ENCODE peak calls at places on chromosomes 7 and 10, in four cellular contexts. D, M, P and K are unnamed samples.

GRCh38 chr10:124736491-124737136 is 7.6 kb downstream of the FAM53B start:
- DNase-seq in D (no peak), M (peak; percentile 41), P (peak; percentile 86), K (no peak)

GRCh38 chr7:158549834-158550700 is 37.6 kb downstream of the PTPRN2 start:
- DNase-seq in D (no peak), M (no peak), P (peak; percentile 26), K (no peak)

GRCh38 chr10:104441601-104442000 is 88.0 kb downstream of the CFAP58 start:
- DNase-seq in D (no peak), M (peak; percentile 94), P (no peak), K (no peak)

GRCh38 chr10:95906675-95907453 is 911 bp upstream of the CC2D2B start:
- DNase-seq in D (peak; percentile 25), M (peak; percentile 78), P (peak; percentile 50), K (peak; percentile 36)

GRCh38 chr7:136523581-136523980 is 344.9 kb upstream of the CHRM2 start:
- DNase-seq in D (no peak), M (peak; percentile 26), P (no peak), K (no peak)

GRCh38 chr10:61211468-61211867 is 241.7 kb downstream of the TMEM26 start:
- DNase-seq in D (no peak), M (no peak), P (no peak), K (no peak)

GRCh38 chr7:149718730-149719049 is 54.7 kb downstream of the ZNF467 start:
- DNase-seq in D (no peak), M (no peak), P (no peak), K (no peak)

GRCh38 chr10:119852277-119852676 is 20.4 kb downstream of the MCMBP start:
- DNase-seq in D (no peak), M (no peak), P (no peak), K (no peak)

GRCh38 chr7:70619659-70620058 is 512.3 kb upstream of the GALNT17 start:
- DNase-seq in D (no peak), M (no peak), P (no peak), K (no peak)

GRCh38 chr10:61902448-61903183 is 1.1 kb downstream of the ARID5B start:
- DNase-seq in D (peak; percentile 23), M (peak; percentile 81), P (peak; percentile 47), K (peak; percentile 16)

GRCh38 chr7:125814030-125814535 is 884.5 kb upstream of the POT1 start:
- DNase-seq in D (no peak), M (no peak), P (no peak), K (no peak)

GRCh38 chr10:108872854-108873253 is 1050.5 kb downstream of the XPNPEP1 start:
- DNase-seq in D (no peak), M (no peak), P (no peak), K (no peak)

GRCh38 chr7:139422126-139422525 is 61.3 kb downstream of the KLRG2 start:
- DNase-seq in D (no peak), M (no peak), P (no peak), K (no peak)

GRCh38 chr10:132889556-132889955 is 52.8 kb downstream of the CFAP46 start:
- DNase-seq in D (no peak), M (no peak), P (no peak), K (no peak)

GRCh38 chr7:93011351-93012294 is 106.2 kb downstream of the SAMD9 start:
- DNase-seq in D (no peak), M (peak; percentile 94), P (no peak), K (no peak)

GRCh38 chr7:80401708-80402107 is 110.2 kb downstream of the GNAT3 start:
- DNase-seq in D (no peak), M (no peak), P (no peak), K (no peak)

GRCh38 chr7:158075633-158076001 is 512.0 kb downstream of the PTPRN2 start:
- DNase-seq in D (no peak), M (no peak), P (no peak), K (no peak)

GRCh38 chr10:127345231-127345965 is 149.0 kb upstream of the INSYN2A start:
- DNase-seq in D (no peak), M (no peak), P (no peak), K (no peak)

GRCh38 chr10:91856637-91857036 is 52.6 kb downstream of the FGFBP3 start:
- DNase-seq in D (no peak), M (peak; percentile 15), P (no peak), K (no peak)
- TF ChIP-seq CTCF in D (peak; percentile 66), M (peak; percentile 34), P (no peak), K (no peak)

GRCh38 chr10:72426982-72427381 is 72.3 kb upstream of the DNAJB12 start:
- DNase-seq in D (peak; percentile 14), M (no peak), P (no peak), K (peak; percentile 32)
- TF ChIP-seq CTCF in D (no peak), M (no peak), P (no peak), K (no peak)

DNA sequence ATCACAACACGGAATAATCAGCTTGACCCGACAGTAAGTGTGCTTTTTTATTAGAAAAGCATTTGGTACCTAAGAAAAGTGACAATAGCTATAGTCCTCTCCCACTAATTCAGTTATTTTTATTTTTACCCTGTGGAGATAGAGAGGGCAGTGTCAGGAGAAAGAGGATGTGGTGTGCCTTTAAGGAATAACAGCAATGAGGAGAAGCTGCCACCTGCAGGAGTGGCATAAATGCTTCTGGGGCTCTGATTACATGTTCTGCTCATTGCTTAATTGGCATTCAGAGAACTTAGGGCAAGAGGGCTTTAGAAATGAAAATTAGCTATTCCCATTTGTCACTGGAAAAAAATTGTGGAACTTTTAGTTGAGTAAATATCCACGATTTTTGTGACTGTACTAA is 60.1 kb downstream of the DENND11 start:
- DNase-seq in D (no peak), M (no peak), P (no peak), K (no peak)
- TF ChIP-seq CTCF in D (no peak), M (no peak), P (no peak), K (no peak)

DNA sequence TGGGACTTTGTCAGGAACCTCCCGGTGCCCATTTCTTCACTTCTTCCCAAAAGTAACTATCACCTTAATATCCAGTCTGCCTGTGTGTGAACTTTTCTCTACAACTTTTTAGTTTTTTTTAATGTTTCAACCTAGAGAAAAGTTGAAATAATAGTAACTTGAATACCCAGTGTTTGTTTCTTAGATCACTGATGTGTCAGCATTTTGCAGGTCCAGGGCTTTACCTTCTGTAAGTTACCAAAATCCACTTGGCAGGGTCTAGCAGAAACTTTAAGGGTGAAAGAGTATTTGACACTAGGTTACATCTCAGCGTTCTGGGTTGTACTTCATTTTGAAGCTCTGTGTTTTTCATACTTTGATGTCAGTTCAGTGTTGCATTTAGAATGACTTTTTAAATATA is 372.7 kb downstream of the ARL4A start:
- DNase-seq in D (no peak), M (no peak), P (no peak), K (no peak)
- TF ChIP-seq CTCF in D (no peak), M (no peak), P (no peak), K (no peak)

GRCh38 chr7:44306608-44307007 is 18.8 kb downstream of the CAMK2B start:
- DNase-seq in D (no peak), M (no peak), P (no peak), K (no peak)

GRCh38 chr7:44308741-44309270 is 16.6 kb downstream of the CAMK2B start:
- DNase-seq in D (peak; percentile 5), M (no peak), P (no peak), K (no peak)

GRCh38 chr7:44305564-44306507 is 19.6 kb downstream of the CAMK2B start:
- DNase-seq in D (peak; percentile 0), M (no peak), P (no peak), K (no peak)

GRCh38 chr7:44307905-44308740 is 17.3 kb downstream of the CAMK2B start:
- DNase-seq in D (peak; percentile 1), M (no peak), P (no peak), K (no peak)

DNA sequence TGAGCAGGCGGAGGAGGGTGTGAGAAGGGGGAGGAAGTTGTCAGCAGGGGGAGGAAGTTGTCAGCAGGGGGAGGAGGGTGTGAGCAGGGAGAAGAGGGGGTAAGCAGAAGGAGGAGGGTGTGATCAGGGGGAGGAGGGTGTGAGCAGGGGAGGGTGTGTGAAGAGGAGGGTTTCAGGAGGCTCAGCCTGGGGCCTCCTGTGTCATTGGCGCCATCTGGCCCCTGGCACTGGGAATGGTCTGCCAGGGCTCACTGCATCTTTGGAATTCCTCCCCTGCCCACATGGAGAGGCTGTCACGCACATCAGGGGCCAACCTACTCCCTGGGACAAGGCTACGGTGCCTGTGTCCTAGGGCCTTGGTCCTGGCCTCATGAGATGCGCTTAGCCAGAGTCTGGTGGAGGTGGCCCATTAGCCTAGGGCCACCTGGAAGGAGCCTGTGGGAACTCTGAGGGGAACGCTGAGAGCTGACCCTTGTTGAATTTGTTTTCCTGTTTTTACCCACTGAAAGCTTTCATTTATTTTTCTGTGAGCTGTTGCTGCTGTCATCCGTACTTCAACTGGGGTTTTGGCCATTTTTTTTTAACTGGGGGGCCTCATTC is 18.0 kb downstream of the CAMK2B start:
- DNase-seq in D (peak; percentile 1), M (peak; percentile 75), P (no peak), K (no peak)
- TF ChIP-seq CTCF in D (no peak), M (peak; percentile 26), P (no peak), K (no peak)

GRCh38 chr7:44431091-44431608 is 59.3 kb downstream of the NUDCD3 start:
- DNase-seq in D (no peak), M (no peak), P (no peak), K (peak; percentile 19)
- TF ChIP-seq CTCF in D (no peak), M (peak; percentile 5), P (no peak), K (no peak)

GRCh38 chr7:109206196-109206595 is 636.5 kb downstream of the DNAJB9 start:
- DNase-seq in D (no peak), M (no peak), P (no peak), K (no peak)
- TF ChIP-seq CTCF in D (peak; percentile 31), M (no peak), P (no peak), K (no peak)